ENCODE peak calls at places on chromosomes 6 and 20, in four cellular contexts. One of them, this sample, is unnamed.

GRCh38 chr6:164069352-164070022 is 655.0 kb downstream of the QKI start:
- DNase-seq in sigmoid colon: peak
- DNase-seq in A549: no peak
- DNase-seq in right lobe of liver: no peak
- DNase-seq in this sample: no peak

GRCh38 chr6:42148058-42148457 is 5.6 kb upstream of the C6orf132 start:
- DNase-seq in sigmoid colon: no peak
- DNase-seq in A549: no peak
- DNase-seq in right lobe of liver: no peak
- DNase-seq in this sample: no peak

GRCh38 chr6:37988131-37988530 is 168.6 kb downstream of the ZFAND3 start:
- DNase-seq in sigmoid colon: no peak
- DNase-seq in A549: no peak
- DNase-seq in right lobe of liver: no peak
- DNase-seq in this sample: no peak

GRCh38 chr20:50628853-50629674 is 62.3 kb downstream of the RIPOR3 start:
- DNase-seq in sigmoid colon: no peak
- DNase-seq in A549: no peak
- DNase-seq in right lobe of liver: no peak
- DNase-seq in this sample: no peak

GRCh38 chr6:26613717-26614683 is 17.2 kb downstream of the ABT1 start:
- DNase-seq in sigmoid colon: no peak
- DNase-seq in A549: no peak
- DNase-seq in right lobe of liver: peak
- DNase-seq in this sample: no peak

GRCh38 chr6:24489881-24490280 is 503 bp upstream of the GPLD1 start:
- DNase-seq in sigmoid colon: no peak
- DNase-seq in A549: no peak
- DNase-seq in right lobe of liver: no peak
- DNase-seq in this sample: peak

GRCh38 chr6:48183174-48183573 is 72.2 kb upstream of the PTCHD4 start:
- DNase-seq in sigmoid colon: no peak
- DNase-seq in A549: no peak
- DNase-seq in right lobe of liver: no peak
- DNase-seq in this sample: no peak

GRCh38 chr20:16916165-16916564 is 168.0 kb downstream of the OTOR start:
- DNase-seq in sigmoid colon: no peak
- DNase-seq in A549: no peak
- DNase-seq in right lobe of liver: no peak
- DNase-seq in this sample: no peak

GRCh38 chr6:51618563-51618962 is 468.9 kb downstream of the PKHD1 start:
- DNase-seq in sigmoid colon: no peak
- DNase-seq in A549: peak
- DNase-seq in right lobe of liver: no peak
- DNase-seq in this sample: no peak

GRCh38 chr6:14001329-14002012 is 76.7 kb downstream of the RNF182 start:
- DNase-seq in sigmoid colon: no peak
- DNase-seq in A549: peak
- DNase-seq in right lobe of liver: no peak
- DNase-seq in this sample: no peak

GRCh38 chr20:3077618-3078134 is 6.3 kb downstream of the OXT start:
- DNase-seq in sigmoid colon: no peak
- DNase-seq in A549: no peak
- DNase-seq in right lobe of liver: no peak
- DNase-seq in this sample: no peak

GRCh38 chr6:152094992-152095592 is 287.6 kb downstream of the ESR1 start:
- DNase-seq in sigmoid colon: peak
- DNase-seq in A549: peak
- DNase-seq in right lobe of liver: no peak
- DNase-seq in this sample: peak

GRCh38 chr20:38139156-38139912 is 25.7 kb downstream of the TGM2 start:
- DNase-seq in sigmoid colon: peak
- DNase-seq in A549: no peak
- DNase-seq in right lobe of liver: no peak
- DNase-seq in this sample: no peak

GRCh38 chr20:38136421-38137245 is 28.4 kb downstream of the TGM2 start:
- DNase-seq in sigmoid colon: peak
- DNase-seq in A549: no peak
- DNase-seq in right lobe of liver: no peak
- DNase-seq in this sample: no peak

GRCh38 chr20:38137441-38138037 is 27.5 kb downstream of the TGM2 start:
- DNase-seq in sigmoid colon: peak
- DNase-seq in A549: no peak
- DNase-seq in right lobe of liver: no peak
- DNase-seq in this sample: no peak

GRCh38 chr20:38139919-38140753 is 24.9 kb downstream of the TGM2 start:
- DNase-seq in sigmoid colon: peak
- DNase-seq in A549: no peak
- DNase-seq in right lobe of liver: no peak
- DNase-seq in this sample: no peak

GRCh38 chr20:38138086-38138777 is 26.8 kb downstream of the TGM2 start:
- DNase-seq in sigmoid colon: peak
- DNase-seq in A549: no peak
- DNase-seq in right lobe of liver: no peak
- DNase-seq in this sample: no peak
- TF ChIP-seq POLR2A in sigmoid colon: no peak
- TF ChIP-seq POLR2A in A549: no peak
- TF ChIP-seq POLR2A in right lobe of liver: peak
- TF ChIP-seq POLR2A in this sample: no peak

DNA sequence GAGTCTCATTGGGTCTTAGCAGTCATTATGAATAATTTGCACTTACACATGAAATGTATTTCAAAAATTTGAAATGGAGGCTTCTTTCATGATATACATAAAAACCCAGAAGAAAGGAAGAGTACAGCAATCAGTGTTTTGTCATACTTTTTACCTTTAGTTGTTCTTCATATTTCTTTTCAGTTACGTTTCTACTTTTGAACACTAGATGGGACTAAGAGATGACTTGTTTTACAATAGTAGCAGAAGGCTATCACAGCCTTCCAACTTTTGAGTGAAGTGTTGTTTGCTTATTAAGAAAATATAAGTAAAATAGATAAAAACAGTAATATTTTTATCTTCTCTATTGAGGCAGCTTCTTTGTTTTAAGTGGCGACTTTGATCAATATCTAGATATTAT is 58.1 kb downstream of the L3MBTL3 start:
- DNase-seq in sigmoid colon: no peak
- DNase-seq in A549: no peak
- DNase-seq in right lobe of liver: no peak
- DNase-seq in this sample: no peak
- TF ChIP-seq CTCF in sigmoid colon: no peak
- TF ChIP-seq CTCF in A549: no peak
- TF ChIP-seq CTCF in right lobe of liver: no peak
- TF ChIP-seq CTCF in this sample: no peak

DNA sequence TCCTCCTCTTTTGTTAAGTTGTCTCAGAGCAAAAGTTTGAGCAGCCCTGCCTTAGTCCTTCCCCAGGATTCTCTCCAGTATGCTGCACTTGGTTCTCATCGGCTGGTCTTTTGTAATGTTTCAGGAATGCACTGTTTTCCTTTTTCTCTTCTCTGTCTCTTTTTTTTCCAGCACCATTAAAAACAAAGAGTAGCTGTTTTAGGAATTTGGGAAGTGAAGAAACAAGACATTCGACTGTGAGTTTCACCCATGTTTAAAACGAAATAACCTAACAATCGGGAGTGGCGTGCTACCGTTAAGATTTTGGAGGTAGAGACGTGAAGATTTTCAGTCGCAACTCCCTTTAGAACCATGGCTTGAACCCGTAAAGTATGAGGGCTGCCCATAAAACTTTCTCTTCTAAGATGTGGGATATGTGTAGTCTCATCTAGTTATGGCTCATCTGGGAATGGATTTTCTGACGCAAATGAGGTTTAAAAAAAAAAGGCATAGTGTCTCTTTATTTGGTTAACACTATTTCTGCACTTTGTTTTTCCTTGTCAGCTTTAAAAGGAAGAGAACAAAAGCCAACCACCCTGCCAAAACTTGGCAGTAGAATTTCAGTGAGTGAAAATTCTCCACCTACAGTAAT is 35.9 kb upstream of the RAB23 start:
- DNase-seq in sigmoid colon: no peak
- DNase-seq in A549: no peak
- DNase-seq in right lobe of liver: no peak
- DNase-seq in this sample: no peak
- TF ChIP-seq POLR2A in sigmoid colon: peak
- TF ChIP-seq POLR2A in A549: no peak
- TF ChIP-seq POLR2A in right lobe of liver: no peak
- TF ChIP-seq POLR2A in this sample: no peak

GRCh38 chr6:136378888-136379287 is 89.2 kb upstream of the BCLAF1 start:
- DNase-seq in sigmoid colon: no peak
- DNase-seq in A549: no peak
- DNase-seq in right lobe of liver: no peak
- DNase-seq in this sample: no peak
- TF ChIP-seq CTCF in sigmoid colon: no peak
- TF ChIP-seq CTCF in A549: peak
- TF ChIP-seq CTCF in right lobe of liver: peak
- TF ChIP-seq CTCF in this sample: peak